ENCODE peak calls at places on chromosomes 6 and 20, in eight cellular contexts. One of them, this sample, is unnamed.

GRCh38 chr6:34544776-34545471 is 11.2 kb downstream of the SPDEF start:
- DNase-seq in brain pericyte: no peak
- DNase-seq in activated CD4-positive, alpha-beta T cell treated with anti-CD3 and anti-CD28 coated beads for 36 hours: no peak
- DNase-seq in AG20443: no peak
- DNase-seq in IMR-90: no peak
- DNase-seq in NCI-H1105 treated with DMSO at 0.1 percent for 48 hours: no peak
- DNase-seq in EH: no peak
- DNase-seq in T-helper 9 cell: no peak
- DNase-seq in this sample: no peak

GRCh38 chr20:47330933-47331708 is 25.4 kb downstream of the ZMYND8 start:
- DNase-seq in brain pericyte: no peak
- DNase-seq in activated CD4-positive, alpha-beta T cell treated with anti-CD3 and anti-CD28 coated beads for 36 hours: no peak
- DNase-seq in AG20443: peak; percentile 81
- DNase-seq in IMR-90: peak; percentile 92
- DNase-seq in NCI-H1105 treated with DMSO at 0.1 percent for 48 hours: no peak
- DNase-seq in EH: peak; percentile 92
- DNase-seq in T-helper 9 cell: no peak
- DNase-seq in this sample: no peak

GRCh38 chr6:165793287-165793825 is 130.3 kb upstream of the PDE10A start:
- DNase-seq in brain pericyte: no peak
- DNase-seq in activated CD4-positive, alpha-beta T cell treated with anti-CD3 and anti-CD28 coated beads for 36 hours: no peak
- DNase-seq in AG20443: no peak
- DNase-seq in IMR-90: no peak
- DNase-seq in NCI-H1105 treated with DMSO at 0.1 percent for 48 hours: no peak
- DNase-seq in EH: no peak
- DNase-seq in T-helper 9 cell: no peak
- DNase-seq in this sample: no peak

GRCh38 chr6:26157150-26157837 is 70.1 kb downstream of the HFE start:
- DNase-seq in brain pericyte: no peak
- DNase-seq in activated CD4-positive, alpha-beta T cell treated with anti-CD3 and anti-CD28 coated beads for 36 hours: peak; percentile 88
- DNase-seq in AG20443: peak; percentile 14
- DNase-seq in IMR-90: peak; percentile 64
- DNase-seq in NCI-H1105 treated with DMSO at 0.1 percent for 48 hours: peak; percentile 78
- DNase-seq in EH: peak; percentile 63
- DNase-seq in T-helper 9 cell: peak; percentile 46
- DNase-seq in this sample: peak; percentile 61

GRCh38 chr6:38973178-38974057 is 75.2 kb upstream of the GLP1R start:
- DNase-seq in brain pericyte: peak; percentile 12
- DNase-seq in activated CD4-positive, alpha-beta T cell treated with anti-CD3 and anti-CD28 coated beads for 36 hours: peak; percentile 51
- DNase-seq in AG20443: peak; percentile 61
- DNase-seq in IMR-90: peak; percentile 79
- DNase-seq in NCI-H1105 treated with DMSO at 0.1 percent for 48 hours: peak; percentile 77
- DNase-seq in EH: peak; percentile 55
- DNase-seq in T-helper 9 cell: no peak
- DNase-seq in this sample: no peak

GRCh38 chr6:124683507-124683906 is 278.7 kb upstream of the RNF217 start:
- DNase-seq in brain pericyte: no peak
- DNase-seq in activated CD4-positive, alpha-beta T cell treated with anti-CD3 and anti-CD28 coated beads for 36 hours: no peak
- DNase-seq in AG20443: no peak
- DNase-seq in IMR-90: no peak
- DNase-seq in NCI-H1105 treated with DMSO at 0.1 percent for 48 hours: no peak
- DNase-seq in EH: no peak
- DNase-seq in T-helper 9 cell: no peak
- DNase-seq in this sample: no peak

GRCh38 chr20:2402271-2402980 is 21.7 kb downstream of the TGM6 start:
- DNase-seq in brain pericyte: no peak
- DNase-seq in activated CD4-positive, alpha-beta T cell treated with anti-CD3 and anti-CD28 coated beads for 36 hours: no peak
- DNase-seq in AG20443: peak; percentile 50
- DNase-seq in IMR-90: peak; percentile 51
- DNase-seq in NCI-H1105 treated with DMSO at 0.1 percent for 48 hours: no peak
- DNase-seq in EH: peak; percentile 70
- DNase-seq in T-helper 9 cell: no peak
- DNase-seq in this sample: no peak

GRCh38 chr20:62258499-62259293 is 20.4 kb downstream of the OSBPL2 start:
- DNase-seq in brain pericyte: no peak
- DNase-seq in activated CD4-positive, alpha-beta T cell treated with anti-CD3 and anti-CD28 coated beads for 36 hours: no peak
- DNase-seq in AG20443: peak; percentile 94
- DNase-seq in IMR-90: peak; percentile 85
- DNase-seq in NCI-H1105 treated with DMSO at 0.1 percent for 48 hours: no peak
- DNase-seq in EH: peak; percentile 86
- DNase-seq in T-helper 9 cell: no peak
- DNase-seq in this sample: no peak

GRCh38 chr6:32837651-32838113 is 857 bp downstream of the TAP2 start:
- DNase-seq in brain pericyte: no peak
- DNase-seq in activated CD4-positive, alpha-beta T cell treated with anti-CD3 and anti-CD28 coated beads for 36 hours: no peak
- DNase-seq in AG20443: no peak
- DNase-seq in IMR-90: no peak
- DNase-seq in NCI-H1105 treated with DMSO at 0.1 percent for 48 hours: no peak
- DNase-seq in EH: peak; percentile 7
- DNase-seq in T-helper 9 cell: no peak
- DNase-seq in this sample: no peak

GRCh38 chr6:31246051-31246495 is 25.8 kb downstream of the HLA-C start:
- DNase-seq in brain pericyte: peak; percentile 3
- DNase-seq in activated CD4-positive, alpha-beta T cell treated with anti-CD3 and anti-CD28 coated beads for 36 hours: no peak
- DNase-seq in AG20443: peak; percentile 54
- DNase-seq in IMR-90: peak; percentile 84
- DNase-seq in NCI-H1105 treated with DMSO at 0.1 percent for 48 hours: no peak
- DNase-seq in EH: peak; percentile 84
- DNase-seq in T-helper 9 cell: no peak
- DNase-seq in this sample: no peak

GRCh38 chr6:5112065-5112799 is 27.1 kb downstream of the PPP1R3G start:
- DNase-seq in brain pericyte: no peak
- DNase-seq in activated CD4-positive, alpha-beta T cell treated with anti-CD3 and anti-CD28 coated beads for 36 hours: no peak
- DNase-seq in AG20443: peak; percentile 40
- DNase-seq in IMR-90: peak; percentile 52
- DNase-seq in NCI-H1105 treated with DMSO at 0.1 percent for 48 hours: no peak
- DNase-seq in EH: peak; percentile 90
- DNase-seq in T-helper 9 cell: no peak
- DNase-seq in this sample: no peak

GRCh38 chr6:36350681-36351091 is 14.0 kb upstream of the BNIP5 start:
- DNase-seq in brain pericyte: peak; percentile 82
- DNase-seq in activated CD4-positive, alpha-beta T cell treated with anti-CD3 and anti-CD28 coated beads for 36 hours: no peak
- DNase-seq in AG20443: peak; percentile 65
- DNase-seq in IMR-90: peak; percentile 92
- DNase-seq in NCI-H1105 treated with DMSO at 0.1 percent for 48 hours: no peak
- DNase-seq in EH: peak; percentile 92
- DNase-seq in T-helper 9 cell: no peak
- DNase-seq in this sample: no peak

GRCh38 chr20:10271470-10272219 is 53.0 kb downstream of the SNAP25 start:
- DNase-seq in brain pericyte: peak; percentile 46
- DNase-seq in activated CD4-positive, alpha-beta T cell treated with anti-CD3 and anti-CD28 coated beads for 36 hours: no peak
- DNase-seq in AG20443: no peak
- DNase-seq in IMR-90: peak; percentile 19
- DNase-seq in NCI-H1105 treated with DMSO at 0.1 percent for 48 hours: no peak
- DNase-seq in EH: peak; percentile 4
- DNase-seq in T-helper 9 cell: no peak
- DNase-seq in this sample: no peak

GRCh38 chr6:16544006-16544405 is 217.3 kb downstream of the ATXN1 start:
- DNase-seq in brain pericyte: peak; percentile 8
- DNase-seq in activated CD4-positive, alpha-beta T cell treated with anti-CD3 and anti-CD28 coated beads for 36 hours: no peak
- DNase-seq in AG20443: peak; percentile 79
- DNase-seq in IMR-90: peak; percentile 25
- DNase-seq in NCI-H1105 treated with DMSO at 0.1 percent for 48 hours: no peak
- DNase-seq in EH: peak; percentile 90
- DNase-seq in T-helper 9 cell: no peak
- DNase-seq in this sample: no peak

GRCh38 chr6:150410906-150411305 is 42.1 kb downstream of the IYD start:
- DNase-seq in brain pericyte: no peak
- DNase-seq in activated CD4-positive, alpha-beta T cell treated with anti-CD3 and anti-CD28 coated beads for 36 hours: no peak
- DNase-seq in AG20443: no peak
- DNase-seq in IMR-90: no peak
- DNase-seq in NCI-H1105 treated with DMSO at 0.1 percent for 48 hours: no peak
- DNase-seq in EH: peak; percentile 14
- DNase-seq in T-helper 9 cell: no peak
- DNase-seq in this sample: no peak

GRCh38 chr6:31977816-31978431 is 3.9 kb upstream of the C4A start:
- DNase-seq in brain pericyte: no peak
- DNase-seq in activated CD4-positive, alpha-beta T cell treated with anti-CD3 and anti-CD28 coated beads for 36 hours: no peak
- DNase-seq in AG20443: no peak
- DNase-seq in IMR-90: no peak
- DNase-seq in NCI-H1105 treated with DMSO at 0.1 percent for 48 hours: no peak
- DNase-seq in EH: no peak
- DNase-seq in T-helper 9 cell: no peak
- DNase-seq in this sample: no peak

GRCh38 chr20:38138086-38138777 is 26.8 kb downstream of the TGM2 start:
- DNase-seq in brain pericyte: no peak
- DNase-seq in activated CD4-positive, alpha-beta T cell treated with anti-CD3 and anti-CD28 coated beads for 36 hours: no peak
- DNase-seq in AG20443: no peak
- DNase-seq in IMR-90: no peak
- DNase-seq in NCI-H1105 treated with DMSO at 0.1 percent for 48 hours: no peak
- DNase-seq in EH: no peak
- DNase-seq in T-helper 9 cell: no peak
- DNase-seq in this sample: no peak

GRCh38 chr20:51326241-51326819 is 216.2 kb downstream of the NFATC2 start:
- DNase-seq in brain pericyte: no peak
- DNase-seq in activated CD4-positive, alpha-beta T cell treated with anti-CD3 and anti-CD28 coated beads for 36 hours: peak; percentile 78
- DNase-seq in AG20443: peak; percentile 84
- DNase-seq in IMR-90: peak; percentile 76
- DNase-seq in NCI-H1105 treated with DMSO at 0.1 percent for 48 hours: no peak
- DNase-seq in EH: peak; percentile 75
- DNase-seq in T-helper 9 cell: no peak
- DNase-seq in this sample: no peak

GRCh38 chr6:135667694-135668455 is 170.3 kb upstream of the AHI1 start:
- DNase-seq in brain pericyte: no peak
- DNase-seq in activated CD4-positive, alpha-beta T cell treated with anti-CD3 and anti-CD28 coated beads for 36 hours: no peak
- DNase-seq in AG20443: peak; percentile 72
- DNase-seq in IMR-90: peak; percentile 59
- DNase-seq in NCI-H1105 treated with DMSO at 0.1 percent for 48 hours: peak; percentile 33
- DNase-seq in EH: peak; percentile 84
- DNase-seq in T-helper 9 cell: no peak
- DNase-seq in this sample: no peak

GRCh38 chr6:53309059-53309896 is 39.5 kb downstream of the ELOVL5 start:
- DNase-seq in brain pericyte: no peak
- DNase-seq in activated CD4-positive, alpha-beta T cell treated with anti-CD3 and anti-CD28 coated beads for 36 hours: no peak
- DNase-seq in AG20443: peak; percentile 45
- DNase-seq in IMR-90: peak; percentile 65
- DNase-seq in NCI-H1105 treated with DMSO at 0.1 percent for 48 hours: no peak
- DNase-seq in EH: peak; percentile 82
- DNase-seq in T-helper 9 cell: no peak
- DNase-seq in this sample: no peak

GRCh38 chr6:139080255-139080920 is 51.8 kb downstream of the ABRACL start:
- DNase-seq in brain pericyte: no peak
- DNase-seq in activated CD4-positive, alpha-beta T cell treated with anti-CD3 and anti-CD28 coated beads for 36 hours: no peak
- DNase-seq in AG20443: peak; percentile 20
- DNase-seq in IMR-90: no peak
- DNase-seq in NCI-H1105 treated with DMSO at 0.1 percent for 48 hours: no peak
- DNase-seq in EH: peak; percentile 37
- DNase-seq in T-helper 9 cell: no peak
- DNase-seq in this sample: no peak

GRCh38 chr20:52601295-52601971 is 370.7 kb upstream of the TSHZ2 start:
- DNase-seq in brain pericyte: no peak
- DNase-seq in activated CD4-positive, alpha-beta T cell treated with anti-CD3 and anti-CD28 coated beads for 36 hours: no peak
- DNase-seq in AG20443: peak; percentile 54
- DNase-seq in IMR-90: no peak
- DNase-seq in NCI-H1105 treated with DMSO at 0.1 percent for 48 hours: no peak
- DNase-seq in EH: no peak
- DNase-seq in T-helper 9 cell: no peak
- DNase-seq in this sample: no peak

GRCh38 chr20:50242863-50243609 is 52.4 kb downstream of the CEBPB start:
- DNase-seq in brain pericyte: no peak
- DNase-seq in activated CD4-positive, alpha-beta T cell treated with anti-CD3 and anti-CD28 coated beads for 36 hours: no peak
- DNase-seq in AG20443: no peak
- DNase-seq in IMR-90: no peak
- DNase-seq in NCI-H1105 treated with DMSO at 0.1 percent for 48 hours: peak; percentile 68
- DNase-seq in EH: no peak
- DNase-seq in T-helper 9 cell: no peak
- DNase-seq in this sample: no peak

GRCh38 chr20:53872561-53873248 is 197.7 kb downstream of the BCAS1 start:
- DNase-seq in brain pericyte: no peak
- DNase-seq in activated CD4-positive, alpha-beta T cell treated with anti-CD3 and anti-CD28 coated beads for 36 hours: peak; percentile 54
- DNase-seq in AG20443: no peak
- DNase-seq in IMR-90: peak; percentile 30
- DNase-seq in NCI-H1105 treated with DMSO at 0.1 percent for 48 hours: no peak
- DNase-seq in EH: peak; percentile 41
- DNase-seq in T-helper 9 cell: peak; percentile 24
- DNase-seq in this sample: peak; percentile 45

GRCh38 chr6:134077301-134077700 is 24.9 kb upstream of the SLC2A12 start:
- DNase-seq in brain pericyte: no peak
- DNase-seq in activated CD4-positive, alpha-beta T cell treated with anti-CD3 and anti-CD28 coated beads for 36 hours: no peak
- DNase-seq in AG20443: no peak
- DNase-seq in IMR-90: peak; percentile 78
- DNase-seq in NCI-H1105 treated with DMSO at 0.1 percent for 48 hours: no peak
- DNase-seq in EH: peak; percentile 82
- DNase-seq in T-helper 9 cell: no peak
- DNase-seq in this sample: no peak

GRCh38 chr20:63082308-63082938 is 75.7 kb upstream of the BHLHE23 start:
- DNase-seq in brain pericyte: no peak
- DNase-seq in activated CD4-positive, alpha-beta T cell treated with anti-CD3 and anti-CD28 coated beads for 36 hours: peak; percentile 68
- DNase-seq in AG20443: peak; percentile 87
- DNase-seq in IMR-90: peak; percentile 11
- DNase-seq in NCI-H1105 treated with DMSO at 0.1 percent for 48 hours: no peak
- DNase-seq in EH: peak; percentile 50
- DNase-seq in T-helper 9 cell: peak; percentile 18
- DNase-seq in this sample: peak; percentile 26

GRCh38 chr6:159077123-159077522 is 32.3 kb upstream of the TAGAP start:
- DNase-seq in brain pericyte: no peak
- DNase-seq in activated CD4-positive, alpha-beta T cell treated with anti-CD3 and anti-CD28 coated beads for 36 hours: peak; percentile 58
- DNase-seq in AG20443: no peak
- DNase-seq in IMR-90: no peak
- DNase-seq in NCI-H1105 treated with DMSO at 0.1 percent for 48 hours: no peak
- DNase-seq in EH: no peak
- DNase-seq in T-helper 9 cell: no peak
- DNase-seq in this sample: no peak

GRCh38 chr6:108453601-108454157 is 107.0 kb upstream of the FOXO3 start:
- DNase-seq in brain pericyte: no peak
- DNase-seq in activated CD4-positive, alpha-beta T cell treated with anti-CD3 and anti-CD28 coated beads for 36 hours: no peak
- DNase-seq in AG20443: peak; percentile 12
- DNase-seq in IMR-90: peak; percentile 78
- DNase-seq in NCI-H1105 treated with DMSO at 0.1 percent for 48 hours: no peak
- DNase-seq in EH: peak; percentile 38
- DNase-seq in T-helper 9 cell: no peak
- DNase-seq in this sample: no peak

GRCh38 chr20:34403908-34404307 is 40.8 kb downstream of the ITCH start:
- DNase-seq in brain pericyte: no peak
- DNase-seq in activated CD4-positive, alpha-beta T cell treated with anti-CD3 and anti-CD28 coated beads for 36 hours: no peak
- DNase-seq in AG20443: no peak
- DNase-seq in IMR-90: no peak
- DNase-seq in NCI-H1105 treated with DMSO at 0.1 percent for 48 hours: no peak
- DNase-seq in EH: no peak
- DNase-seq in T-helper 9 cell: no peak
- DNase-seq in this sample: no peak

GRCh38 chr6:16327777-16328325 is 89.5 kb downstream of the GMPR start:
- DNase-seq in brain pericyte: no peak
- DNase-seq in activated CD4-positive, alpha-beta T cell treated with anti-CD3 and anti-CD28 coated beads for 36 hours: no peak
- DNase-seq in AG20443: no peak
- DNase-seq in IMR-90: no peak
- DNase-seq in NCI-H1105 treated with DMSO at 0.1 percent for 48 hours: no peak
- DNase-seq in EH: no peak
- DNase-seq in T-helper 9 cell: no peak
- DNase-seq in this sample: no peak

GRCh38 chr6:42451146-42451594 is 556 bp downstream of the TRERF1 start:
- DNase-seq in brain pericyte: peak; percentile 8
- DNase-seq in activated CD4-positive, alpha-beta T cell treated with anti-CD3 and anti-CD28 coated beads for 36 hours: peak; percentile 48
- DNase-seq in AG20443: no peak
- DNase-seq in IMR-90: no peak
- DNase-seq in NCI-H1105 treated with DMSO at 0.1 percent for 48 hours: peak; percentile 59
- DNase-seq in EH: no peak
- DNase-seq in T-helper 9 cell: no peak
- DNase-seq in this sample: no peak

GRCh38 chr6:26240981-26241770 is 123.8 kb upstream of the BTN3A2 start:
- DNase-seq in brain pericyte: peak; percentile 42
- DNase-seq in activated CD4-positive, alpha-beta T cell treated with anti-CD3 and anti-CD28 coated beads for 36 hours: peak; percentile 88
- DNase-seq in AG20443: no peak
- DNase-seq in IMR-90: peak; percentile 87
- DNase-seq in NCI-H1105 treated with DMSO at 0.1 percent for 48 hours: no peak
- DNase-seq in EH: peak; percentile 75
- DNase-seq in T-helper 9 cell: peak; percentile 28
- DNase-seq in this sample: peak; percentile 41

This sample was measured in effector memory CD8-positive, alpha-beta T cell.